ENCODE peak calls at places on chromosomes 6 and 20, in eight cellular contexts. I is tibial artery, A is lower lobe of right lung, S is HS-5, R is cerebellar cortex, L is heart left ventricle, D is T-helper 17 cell, Z is neuronal stem cell. V is an unnamed sample.

GRCh38 chr6:55180258-55180657 is 5.9 kb downstream of the HCRTR2 start:
- DNase-seq in I (no peak), A (no peak), S (no peak), R (no peak), L (no peak), D (no peak), Z (no peak), V (no peak)

GRCh38 chr20:59788196-59788735 is 145.2 kb downstream of the SYCP2 start:
- DNase-seq in I (peak), A (no peak), S (no peak), R (no peak), L (no peak), D (no peak), Z (no peak), V (peak)

GRCh38 chr6:5423251-5423650 is 161.9 kb downstream of the FARS2 start:
- DNase-seq in I (no peak), A (no peak), S (no peak), R (no peak), L (no peak), D (no peak), Z (no peak), V (no peak)

GRCh38 chr6:2738373-2738979 is 12.2 kb downstream of the MYLK4 start:
- DNase-seq in I (no peak), A (no peak), S (no peak), R (peak), L (peak), D (peak), Z (peak), V (peak)

GRCh38 chr20:19945732-19946670 is 71.2 kb upstream of the NAA20 start:
- DNase-seq in I (no peak), A (no peak), S (no peak), R (no peak), L (no peak), D (no peak), Z (no peak), V (no peak)

GRCh38 chr6:135423649-135424128 is 73.9 kb downstream of the AHI1 start:
- DNase-seq in I (no peak), A (no peak), S (peak), R (peak), L (no peak), D (no peak), Z (peak), V (no peak)

GRCh38 chr6:1103027-1103426 is 208.9 kb upstream of the FOXQ1 start:
- DNase-seq in I (no peak), A (no peak), S (no peak), R (no peak), L (no peak), D (no peak), Z (no peak), V (no peak)

GRCh38 chr6:10567256-10568041 is 46.3 kb downstream of the GCNT2 start:
- DNase-seq in I (no peak), A (no peak), S (peak), R (no peak), L (no peak), D (no peak), Z (no peak), V (no peak)

GRCh38 chr6:15352884-15353283 is 107.0 kb downstream of the JARID2 start:
- DNase-seq in I (no peak), A (no peak), S (no peak), R (no peak), L (no peak), D (no peak), Z (no peak), V (no peak)

GRCh38 chr6:40510442-40510841 is 76.7 kb downstream of the LRFN2 start:
- DNase-seq in I (no peak), A (no peak), S (no peak), R (no peak), L (no peak), D (no peak), Z (no peak), V (no peak)

GRCh38 chr20:4633780-4634179 is 87.9 kb upstream of the PRND start:
- DNase-seq in I (no peak), A (no peak), S (peak), R (no peak), L (no peak), D (no peak), Z (no peak), V (no peak)

GRCh38 chr6:6654599-6655575 is 66.4 kb downstream of the LY86 start:
- DNase-seq in I (no peak), A (no peak), S (no peak), R (no peak), L (peak), D (no peak), Z (no peak), V (no peak)

GRCh38 chr6:139443226-139444112 is 69.0 kb upstream of the CITED2 start:
- DNase-seq in I (no peak), A (no peak), S (no peak), R (no peak), L (no peak), D (no peak), Z (no peak), V (no peak)

GRCh38 chr6:47187883-47188587 is 121.7 kb downstream of the TNFRSF21 start:
- DNase-seq in I (no peak), A (no peak), S (no peak), R (no peak), L (no peak), D (no peak), Z (no peak), V (no peak)

GRCh38 chr20:6469695-6470094 is 297.8 kb upstream of the BMP2 start:
- DNase-seq in I (no peak), A (no peak), S (no peak), R (no peak), L (no peak), D (no peak), Z (no peak), V (no peak)

GRCh38 chr6:147947521-147947920 is 395.1 kb upstream of the SASH1 start:
- DNase-seq in I (no peak), A (no peak), S (no peak), R (no peak), L (no peak), D (no peak), Z (no peak), V (no peak)

GRCh38 chr6:36131517-36132220 is 1.4 kb downstream of the MAPK13 start:
- DNase-seq in I (no peak), A (no peak), S (peak), R (no peak), L (no peak), D (no peak), Z (no peak), V (no peak)

GRCh38 chr6:13229205-13230085 is 98.9 kb downstream of the TBC1D7 start:
- DNase-seq in I (no peak), A (no peak), S (no peak), R (no peak), L (no peak), D (no peak), Z (no peak), V (no peak)

GRCh38 chr6:12011276-12012112 is 618 bp upstream of the HIVEP1 start:
- DNase-seq in I (peak), A (peak), S (peak), R (peak), L (peak), D (peak), Z (peak), V (peak)

GRCh38 chr6:15033850-15034203 is 212.0 kb upstream of the JARID2 start:
- DNase-seq in I (no peak), A (no peak), S (no peak), R (no peak), L (no peak), D (no peak), Z (no peak), V (no peak)

GRCh38 chr20:45919536-45919933 is 7.6 kb upstream of the PLTP start:
- DNase-seq in I (peak), A (no peak), S (no peak), R (no peak), L (peak), D (no peak), Z (no peak), V (no peak)

GRCh38 chr20:22744341-22745193 is 160.2 kb upstream of the FOXA2 start:
- DNase-seq in I (no peak), A (no peak), S (no peak), R (no peak), L (no peak), D (no peak), Z (no peak), V (no peak)

GRCh38 chr6:148757944-148758343 is 11.1 kb downstream of the UST start:
- DNase-seq in I (no peak), A (no peak), S (no peak), R (no peak), L (no peak), D (no peak), Z (no peak), V (no peak)

GRCh38 chr6:71203211-71203610 is 85.4 kb upstream of the OGFRL1 start:
- DNase-seq in I (no peak), A (no peak), S (no peak), R (peak), L (no peak), D (no peak), Z (no peak), V (no peak)

GRCh38 chr6:117549606-117550005 is 52.7 kb downstream of the GOPC start:
- DNase-seq in I (no peak), A (no peak), S (no peak), R (no peak), L (no peak), D (no peak), Z (no peak), V (no peak)

GRCh38 chr6:19382676-19383075 is 454.5 kb upstream of the ID4 start:
- DNase-seq in I (no peak), A (no peak), S (no peak), R (no peak), L (no peak), D (no peak), Z (no peak), V (no peak)

GRCh38 chr20:38131588-38132121 is 33.4 kb downstream of the TGM2 start:
- DNase-seq in I (peak), A (peak), S (no peak), R (no peak), L (no peak), D (no peak), Z (no peak), V (no peak)

GRCh38 chr6:140909156-140909555 is 1223.6 kb upstream of the GJE1 start:
- DNase-seq in I (no peak), A (no peak), S (no peak), R (no peak), L (no peak), D (no peak), Z (no peak), V (no peak)

GRCh38 chr20:1624811-1625690 is 5.2 kb upstream of the SIRPB1 start:
- DNase-seq in I (no peak), A (no peak), S (no peak), R (no peak), L (no peak), D (no peak), Z (no peak), V (no peak)